ENCODE peak calls at places on chromosomes 16 and 17, in seven cellular contexts. One of them, this sample, is unnamed.

GRCh38 chr16:31008154-31008950 is 2.1 kb downstream of the STX1B start:
- DNase-seq in neural progenitor cell: no peak
- DNase-seq in hepatocyte: no peak
- DNase-seq in heart left ventricle: no peak
- DNase-seq in lower lobe of right lung: no peak
- DNase-seq in PC-9: no peak
- DNase-seq in A549: no peak
- DNase-seq in this sample: no peak

GRCh38 chr16:13013043-13013442 is 111.6 kb downstream of the SHISA9 start:
- DNase-seq in heart left ventricle: no peak
- DNase-seq in A549: no peak
- DNase-seq in hepatocyte: no peak
- DNase-seq in neural progenitor cell: no peak
- DNase-seq in lower lobe of right lung: no peak
- DNase-seq in PC-9: no peak
- DNase-seq in this sample: no peak

GRCh38 chr17:4895676-4896331 is 3.5 kb upstream of the C17orf107 start:
- DNase-seq in heart left ventricle: no peak
- DNase-seq in PC-9: no peak
- DNase-seq in neural progenitor cell: peak; percentile 36
- DNase-seq in hepatocyte: no peak
- DNase-seq in A549: no peak
- DNase-seq in lower lobe of right lung: no peak
- DNase-seq in this sample: no peak

GRCh38 chr16:89918453-89919347 is at the start of gene MC1R:
- DNase-seq in neural progenitor cell: peak; percentile 62
- DNase-seq in lower lobe of right lung: no peak
- DNase-seq in hepatocyte: peak; percentile 72
- DNase-seq in A549: peak; percentile 51
- DNase-seq in heart left ventricle: peak; percentile 43
- DNase-seq in PC-9: no peak
- DNase-seq in this sample: no peak

GRCh38 chr16:57614546-57615343 is 13.7 kb upstream of the ADGRG1 start:
- DNase-seq in A549: no peak
- DNase-seq in PC-9: no peak
- DNase-seq in lower lobe of right lung: no peak
- DNase-seq in heart left ventricle: no peak
- DNase-seq in neural progenitor cell: no peak
- DNase-seq in hepatocyte: no peak
- DNase-seq in this sample: peak; percentile 26

GRCh38 chr16:64809876-64810629 is 311.8 kb downstream of the CDH11 start:
- DNase-seq in A549: no peak
- DNase-seq in heart left ventricle: no peak
- DNase-seq in lower lobe of right lung: no peak
- DNase-seq in hepatocyte: no peak
- DNase-seq in PC-9: no peak
- DNase-seq in neural progenitor cell: no peak
- DNase-seq in this sample: no peak

GRCh38 chr17:38403491-38403890 is 24.8 kb upstream of the ARHGAP23 start:
- DNase-seq in hepatocyte: no peak
- DNase-seq in PC-9: no peak
- DNase-seq in lower lobe of right lung: no peak
- DNase-seq in neural progenitor cell: peak; percentile 42
- DNase-seq in A549: no peak
- DNase-seq in heart left ventricle: no peak
- DNase-seq in this sample: no peak

GRCh38 chr17:48457080-48457836 is 27.2 kb upstream of the SKAP1 start:
- DNase-seq in PC-9: peak; percentile 44
- DNase-seq in lower lobe of right lung: peak; percentile 77
- DNase-seq in neural progenitor cell: peak; percentile 83
- DNase-seq in hepatocyte: peak; percentile 82
- DNase-seq in A549: peak; percentile 69
- DNase-seq in heart left ventricle: peak; percentile 61
- DNase-seq in this sample: peak; percentile 84

GRCh38 chr16:86994651-86995171 is 322.5 kb downstream of the C16orf95 start:
- DNase-seq in PC-9: no peak
- DNase-seq in lower lobe of right lung: no peak
- DNase-seq in hepatocyte: peak; percentile 41
- DNase-seq in A549: peak; percentile 89
- DNase-seq in heart left ventricle: peak; percentile 76
- DNase-seq in neural progenitor cell: peak; percentile 50
- DNase-seq in this sample: no peak

GRCh38 chr17:75679706-75680201 is 12.6 kb downstream of the SAP30BP start:
- DNase-seq in A549: peak; percentile 83
- DNase-seq in PC-9: peak; percentile 70
- DNase-seq in lower lobe of right lung: peak; percentile 66
- DNase-seq in heart left ventricle: peak; percentile 50
- DNase-seq in neural progenitor cell: no peak
- DNase-seq in hepatocyte: peak; percentile 41
- DNase-seq in this sample: no peak

GRCh38 chr17:10563991-10564660 is 14.7 kb upstream of the MYH2 start:
- DNase-seq in A549: no peak
- DNase-seq in hepatocyte: no peak
- DNase-seq in neural progenitor cell: no peak
- DNase-seq in PC-9: no peak
- DNase-seq in lower lobe of right lung: no peak
- DNase-seq in heart left ventricle: no peak
- DNase-seq in this sample: no peak

DNA sequence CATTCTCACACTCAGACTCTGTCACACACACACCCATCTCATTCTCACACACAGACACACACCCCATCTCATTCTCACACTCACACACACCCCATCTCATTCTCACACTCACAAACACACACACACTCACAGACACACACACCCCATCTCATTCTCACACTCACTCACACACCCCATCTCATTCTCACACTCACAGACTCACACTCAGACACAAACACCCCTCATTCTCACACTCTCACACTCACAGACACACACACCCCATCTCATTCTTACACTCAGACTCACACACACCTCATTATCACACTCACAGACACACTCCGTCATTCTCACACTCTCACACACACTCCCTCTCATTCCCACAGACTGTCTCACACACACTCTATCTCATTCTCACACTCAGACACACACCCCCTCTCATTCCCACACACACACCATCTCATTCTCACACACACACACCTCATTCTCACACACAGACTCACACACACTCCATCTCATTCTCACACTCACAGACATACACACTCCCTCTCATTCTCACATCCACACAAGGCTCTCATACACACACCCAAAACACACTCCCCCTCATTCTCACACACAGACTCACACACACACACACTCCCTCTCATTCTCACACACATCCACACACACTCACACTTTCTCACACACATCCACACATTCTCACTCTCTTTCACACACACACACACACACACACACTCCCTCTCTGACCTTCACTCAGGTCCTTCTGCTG is 2.9 kb downstream of the ASGR1 start:
- DNase-seq in hepatocyte: no peak
- DNase-seq in PC-9: no peak
- DNase-seq in neural progenitor cell: no peak
- DNase-seq in lower lobe of right lung: no peak
- DNase-seq in heart left ventricle: no peak
- DNase-seq in A549: no peak
- DNase-seq in this sample: no peak
- H3K4me1 ChIP-seq in hepatocyte: peaks cover 9% of the 10 kb centered on the region
- H3K4me1 ChIP-seq in PC-9: peaks cover 5% of the 10 kb centered on the region
- H3K4me1 ChIP-seq in neural progenitor cell: peaks cover 11% of the 10 kb centered on the region
- H3K4me1 ChIP-seq in lower lobe of right lung: peaks cover 27% of the 10 kb centered on the region
- H3K4me1 ChIP-seq in heart left ventricle: peaks cover 14% of the 10 kb centered on the region
- H3K4me1 ChIP-seq in A549: peaks cover 24% of the 10 kb centered on the region
- H3K4me1 ChIP-seq in this sample: no peaks in the 10 kb centered on the region

DNA sequence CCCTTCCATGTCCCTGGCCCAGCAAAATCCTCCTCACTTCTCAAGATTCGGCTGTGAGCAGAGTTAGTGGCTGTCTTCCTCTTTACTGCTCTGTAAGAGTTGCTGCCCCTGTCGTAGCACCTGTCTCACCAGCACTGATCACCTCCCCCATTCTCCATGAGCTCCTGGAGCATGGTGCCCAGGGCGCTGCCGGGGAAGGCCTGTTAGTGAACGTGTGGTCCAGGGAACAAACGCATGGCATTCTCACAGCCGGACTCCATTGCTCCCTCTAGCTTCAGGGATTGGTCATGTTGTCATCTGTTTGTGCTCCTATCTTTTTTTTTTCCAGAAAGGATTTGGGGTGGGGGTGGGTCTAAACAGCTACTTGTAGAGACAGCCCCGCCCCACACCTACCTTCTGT is 141.2 kb downstream of the CMIP start:
- DNase-seq in hepatocyte: peak; percentile 48
- DNase-seq in lower lobe of right lung: no peak
- DNase-seq in A549: no peak
- DNase-seq in neural progenitor cell: peak; percentile 49
- DNase-seq in heart left ventricle: peak; percentile 1
- DNase-seq in PC-9: peak; percentile 32
- DNase-seq in this sample: no peak
- H3K4me1 ChIP-seq in hepatocyte: peaks cover 37% of the 10 kb centered on the region
- H3K4me1 ChIP-seq in lower lobe of right lung: peaks cover 42% of the 10 kb centered on the region
- H3K4me1 ChIP-seq in A549: peaks cover 74% of the 10 kb centered on the region
- H3K4me1 ChIP-seq in neural progenitor cell: peaks cover 9% of the 10 kb centered on the region
- H3K4me1 ChIP-seq in heart left ventricle: peaks cover 9% of the 10 kb centered on the region
- H3K4me1 ChIP-seq in PC-9: peaks cover 62% of the 10 kb centered on the region
- H3K4me1 ChIP-seq in this sample: no peaks in the 10 kb centered on the region

GRCh38 chr16:66742409-66742808 is 9.0 kb downstream of the DYNC1LI2 start:
- DNase-seq in lower lobe of right lung: no peak
- DNase-seq in neural progenitor cell: no peak
- DNase-seq in heart left ventricle: no peak
- DNase-seq in A549: no peak
- DNase-seq in hepatocyte: no peak
- DNase-seq in PC-9: no peak
- DNase-seq in this sample: no peak
- H3K4me1 ChIP-seq in lower lobe of right lung: peaks cover 61% of the 10 kb centered on the region
- H3K4me1 ChIP-seq in neural progenitor cell: peaks cover 2% of the 10 kb centered on the region
- H3K4me1 ChIP-seq in heart left ventricle: peaks cover 45% of the 10 kb centered on the region
- H3K4me1 ChIP-seq in A549: peaks cover 30% of the 10 kb centered on the region
- H3K4me1 ChIP-seq in hepatocyte: peaks cover 17% of the 10 kb centered on the region
- H3K4me1 ChIP-seq in PC-9: peaks cover 18% of the 10 kb centered on the region
- H3K4me1 ChIP-seq in this sample: peaks cover 1% of the 10 kb centered on the region

GRCh38 chr17:82528484-82529265 is 9.1 kb downstream of the FOXK2 start:
- DNase-seq in lower lobe of right lung: peak; percentile 61
- DNase-seq in A549: peak; percentile 82
- DNase-seq in heart left ventricle: peak; percentile 81
- DNase-seq in hepatocyte: peak; percentile 42
- DNase-seq in PC-9: peak; percentile 36
- DNase-seq in neural progenitor cell: peak; percentile 52
- DNase-seq in this sample: peak; percentile 63
- H3K4me1 ChIP-seq in lower lobe of right lung: peaks cover 65% of the 10 kb centered on the region
- H3K4me1 ChIP-seq in A549: peaks cover 51% of the 10 kb centered on the region
- H3K4me1 ChIP-seq in heart left ventricle: peaks cover 75% of the 10 kb centered on the region
- H3K4me1 ChIP-seq in hepatocyte: peaks cover 49% of the 10 kb centered on the region
- H3K4me1 ChIP-seq in PC-9: no peaks in the 10 kb centered on the region
- H3K4me1 ChIP-seq in neural progenitor cell: peaks cover 7% of the 10 kb centered on the region
- H3K4me1 ChIP-seq in this sample: peaks cover 3% of the 10 kb centered on the region

GRCh38 chr16:85587763-85588474 is 25.2 kb upstream of the GSE1 start:
- DNase-seq in neural progenitor cell: peak; percentile 50
- DNase-seq in lower lobe of right lung: no peak
- DNase-seq in hepatocyte: no peak
- DNase-seq in heart left ventricle: no peak
- DNase-seq in A549: no peak
- DNase-seq in PC-9: no peak
- DNase-seq in this sample: no peak
- H3K4me1 ChIP-seq in neural progenitor cell: peaks cover 64% of the 10 kb centered on the region
- H3K4me1 ChIP-seq in lower lobe of right lung: peaks cover 11% of the 10 kb centered on the region
- H3K4me1 ChIP-seq in hepatocyte: peaks cover 34% of the 10 kb centered on the region
- H3K4me1 ChIP-seq in heart left ventricle: peaks cover 12% of the 10 kb centered on the region
- H3K4me1 ChIP-seq in A549: no peaks in the 10 kb centered on the region
- H3K4me1 ChIP-seq in PC-9: no peaks in the 10 kb centered on the region
- H3K4me1 ChIP-seq in this sample: no peaks in the 10 kb centered on the region

This sample was measured in aorta.